ENCODE peak calls at places on chromosomes 11 and 22, in eight cellular contexts. I, V, A, Y, P, J, W and Z are unnamed samples.

GRCh38 chr11:12502950-12503579 is 125.7 kb downstream of the PARVA start:
- DNase-seq in I (no peak), V (no peak), A (no peak), Y (no peak), P (no peak), J (no peak), W (no peak), Z (no peak)

GRCh38 chr11:114088836-114089235 is 29.3 kb downstream of the ZBTB16 start:
- DNase-seq in I (no peak), V (peak; percentile 77), A (no peak), Y (peak; percentile 67), P (peak; percentile 80), J (no peak), W (no peak), Z (no peak)

GRCh38 chr11:65036931-65037330 is 4.1 kb upstream of the SAC3D1 start:
- DNase-seq in I (peak; percentile 38), V (no peak), A (no peak), Y (peak; percentile 53), P (peak; percentile 77), J (no peak), W (no peak), Z (no peak)

GRCh38 chr11:128515766-128516466 is 71.4 kb downstream of the ETS1 start:
- DNase-seq in I (no peak), V (no peak), A (no peak), Y (no peak), P (no peak), J (no peak), W (no peak), Z (no peak)

GRCh38 chr11:78607691-78608090 is 33.0 kb upstream of the NARS2 start:
- DNase-seq in I (no peak), V (no peak), A (no peak), Y (no peak), P (no peak), J (no peak), W (no peak), Z (peak; percentile 54)

GRCh38 chr11:61580292-61580888 is 486 bp downstream of the SYT7 start:
- DNase-seq in I (no peak), V (no peak), A (no peak), Y (no peak), P (no peak), J (no peak), W (no peak), Z (no peak)

GRCh38 chr11:62217191-62217748 is 8.8 kb downstream of the SCGB2A1 start:
- DNase-seq in I (no peak), V (no peak), A (peak; percentile 39), Y (no peak), P (no peak), J (no peak), W (peak; percentile 19), Z (no peak)

GRCh38 chr22:50396751-50397370 is 53.7 kb downstream of the PPP6R2 start:
- DNase-seq in I (no peak), V (no peak), A (peak; percentile 29), Y (no peak), P (no peak), J (no peak), W (no peak), Z (no peak)

GRCh38 chr11:34840736-34841386 is 75.3 kb downstream of the APIP start:
- DNase-seq in I (no peak), V (no peak), A (peak; percentile 44), Y (no peak), P (no peak), J (no peak), W (peak; percentile 88), Z (peak; percentile 23)

GRCh38 chr11:13772223-13773046 is 104.0 kb downstream of the FAR1 start:
- DNase-seq in I (no peak), V (no peak), A (peak; percentile 51), Y (no peak), P (peak; percentile 80), J (no peak), W (peak; percentile 74), Z (peak; percentile 84)

GRCh38 chr22:44584256-44584902 is 86.3 kb upstream of the RTL6 start:
- DNase-seq in I (no peak), V (peak; percentile 74), A (no peak), Y (peak; percentile 11), P (no peak), J (no peak), W (no peak), Z (no peak)

GRCh38 chr22:19174106-19175025 is 4.2 kb downstream of the SLC25A1 start:
- DNase-seq in I (no peak), V (no peak), A (no peak), Y (no peak), P (no peak), J (no peak), W (peak; percentile 82), Z (no peak)

GRCh38 chr11:121389651-121390050 is 62.5 kb upstream of the SORL1 start:
- DNase-seq in I (no peak), V (peak; percentile 81), A (no peak), Y (peak; percentile 63), P (peak; percentile 81), J (no peak), W (no peak), Z (no peak)

GRCh38 chr22:37431811-37432707 is 4.8 kb upstream of the ELFN2 start:
- DNase-seq in I (no peak), V (no peak), A (peak; percentile 37), Y (no peak), P (no peak), J (no peak), W (peak; percentile 69), Z (no peak)